ENCODE peak calls at places on chromosomes 4 and X, in four cellular contexts. One of them, this sample, is unnamed.

GRCh38 chr4:98970386-98970785 is 25.1 kb upstream of the METAP1 start:
- DNase-seq in IMR-90: peak; percentile 5
- DNase-seq in EH: no peak
- DNase-seq in fibroblast of mammary gland: no peak
- DNase-seq in this sample: no peak

GRCh38 chrX:38452603-38453002 is 100.2 kb downstream of the OTC start:
- DNase-seq in EH: no peak
- DNase-seq in IMR-90: no peak
- DNase-seq in fibroblast of mammary gland: no peak
- DNase-seq in this sample: no peak

GRCh38 chr4:98516042-98516440 is 142.4 kb downstream of the TSPAN5 start:
- DNase-seq in EH: peak; percentile 92
- DNase-seq in fibroblast of mammary gland: peak; percentile 92
- DNase-seq in IMR-90: peak; percentile 90
- DNase-seq in this sample: no peak

GRCh38 chr4:83852085-83852451 is 316.2 kb downstream of the GPAT3 start:
- DNase-seq in fibroblast of mammary gland: peak; percentile 72
- DNase-seq in EH: peak; percentile 88
- DNase-seq in IMR-90: peak; percentile 88
- DNase-seq in this sample: no peak

GRCh38 chr4:29326816-29327215 is 1393.4 kb upstream of the PCDH7 start:
- DNase-seq in fibroblast of mammary gland: no peak
- DNase-seq in IMR-90: peak; percentile 14
- DNase-seq in EH: no peak
- DNase-seq in this sample: no peak

GRCh38 chr4:52751349-52751911 is at the start of gene ERVMER34-1:
- DNase-seq in IMR-90: no peak
- DNase-seq in fibroblast of mammary gland: peak; percentile 24
- DNase-seq in EH: peak; percentile 44
- DNase-seq in this sample: peak; percentile 26

GRCh38 chr4:74499986-74500781 is 55.2 kb downstream of the AREG start:
- DNase-seq in fibroblast of mammary gland: peak; percentile 73
- DNase-seq in EH: peak; percentile 32
- DNase-seq in IMR-90: peak; percentile 38
- DNase-seq in this sample: no peak

GRCh38 chr4:170138580-170139194 is 48.9 kb upstream of the AADAT start:
- DNase-seq in IMR-90: peak; percentile 73
- DNase-seq in EH: peak; percentile 74
- DNase-seq in fibroblast of mammary gland: peak; percentile 81
- DNase-seq in this sample: peak; percentile 76

GRCh38 chr4:121913667-121914066 is 38.2 kb downstream of the TRPC3 start:
- DNase-seq in fibroblast of mammary gland: peak; percentile 1
- DNase-seq in IMR-90: peak; percentile 24
- DNase-seq in EH: peak; percentile 9
- DNase-seq in this sample: no peak

GRCh38 chr4:174358823-174359222 is 75.1 kb downstream of the CEP44 start:
- DNase-seq in fibroblast of mammary gland: peak; percentile 92
- DNase-seq in IMR-90: peak; percentile 67
- DNase-seq in EH: peak; percentile 25
- DNase-seq in this sample: no peak

GRCh38 chr4:23337292-23337691 is 552.6 kb downstream of the PPARGC1A start:
- DNase-seq in fibroblast of mammary gland: no peak
- DNase-seq in IMR-90: no peak
- DNase-seq in EH: no peak
- DNase-seq in this sample: no peak

GRCh38 chr4:185834778-185835177 is 22.8 kb upstream of the SORBS2 start:
- DNase-seq in EH: no peak
- DNase-seq in IMR-90: no peak
- DNase-seq in fibroblast of mammary gland: no peak
- DNase-seq in this sample: no peak

GRCh38 chr4:186192068-186192751 is 843 bp downstream of the CYP4V2 start:
- DNase-seq in fibroblast of mammary gland: peak; percentile 51
- DNase-seq in EH: peak; percentile 57
- DNase-seq in IMR-90: peak; percentile 48
- DNase-seq in this sample: peak; percentile 10

GRCh38 chrX:66728818-66729271 is 90.0 kb upstream of the EDA2R start:
- DNase-seq in IMR-90: peak; percentile 59
- DNase-seq in fibroblast of mammary gland: peak; percentile 78
- DNase-seq in EH: peak; percentile 80
- DNase-seq in this sample: peak; percentile 34

GRCh38 chr4:22203436-22204011 is 255.0 kb upstream of the KCNIP4 start:
- DNase-seq in IMR-90: no peak
- DNase-seq in EH: no peak
- DNase-seq in fibroblast of mammary gland: peak; percentile 40
- DNase-seq in this sample: no peak

GRCh38 chrX:72393836-72394517 is 88.3 kb upstream of the CITED1 start:
- DNase-seq in fibroblast of mammary gland: peak; percentile 69
- DNase-seq in IMR-90: no peak
- DNase-seq in EH: no peak
- DNase-seq in this sample: no peak

GRCh38 chrX:39406799-39407198 is 605.5 kb downstream of the MID1IP1 start:
- DNase-seq in EH: no peak
- DNase-seq in fibroblast of mammary gland: no peak
- DNase-seq in IMR-90: no peak
- DNase-seq in this sample: no peak

GRCh38 chr4:137819964-137820383 is 287.7 kb upstream of the PCDH18 start:
- DNase-seq in fibroblast of mammary gland: peak; percentile 63
- DNase-seq in EH: peak; percentile 71
- DNase-seq in IMR-90: peak; percentile 65
- DNase-seq in this sample: no peak

GRCh38 chr4:1808851-1809753 is 16.0 kb downstream of the FGFR3 start:
- DNase-seq in fibroblast of mammary gland: no peak
- DNase-seq in IMR-90: no peak
- DNase-seq in EH: no peak
- DNase-seq in this sample: no peak

GRCh38 chr4:85166318-85166717 is 199.8 kb upstream of the WDFY3 start:
- DNase-seq in IMR-90: no peak
- DNase-seq in EH: no peak
- DNase-seq in fibroblast of mammary gland: no peak
- DNase-seq in this sample: no peak

GRCh38 chrX:88789825-88790224 is 42.8 kb downstream of the CPXCR1 start:
- DNase-seq in fibroblast of mammary gland: no peak
- DNase-seq in IMR-90: no peak
- DNase-seq in EH: no peak
- DNase-seq in this sample: no peak